ENCODE peak calls at places on chromosomes 16 and 17, in six cellular contexts. One of them, this sample, is unnamed.

GRCh38 chr16:89581861-89582563 is 6.5 kb downstream of the CPNE7 start:
- DNase-seq in PC-3: peak; percentile 51
- DNase-seq in SK-N-SH: no peak
- DNase-seq in HCT116: no peak
- DNase-seq in PC-9: peak; percentile 92
- DNase-seq in OCI-LY7: no peak
- DNase-seq in this sample: peak; percentile 40

GRCh38 chr17:50114849-50115357 is 15.1 kb downstream of the SAMD14 start:
- DNase-seq in PC-3: peak; percentile 84
- DNase-seq in SK-N-SH: peak; percentile 79
- DNase-seq in HCT116: peak; percentile 66
- DNase-seq in PC-9: peak; percentile 56
- DNase-seq in OCI-LY7: peak; percentile 80
- DNase-seq in this sample: peak; percentile 75

GRCh38 chr16:57736419-57737281 is 1.1 kb downstream of the KATNB1 start:
- DNase-seq in PC-3: peak; percentile 59
- DNase-seq in SK-N-SH: peak; percentile 62
- DNase-seq in HCT116: no peak
- DNase-seq in PC-9: peak; percentile 62
- DNase-seq in OCI-LY7: peak; percentile 53
- DNase-seq in this sample: peak; percentile 83

GRCh38 chr17:37373530-37374159 is 2.1 kb upstream of the C17orf78 start:
- DNase-seq in PC-3: peak; percentile 83
- DNase-seq in SK-N-SH: peak; percentile 74
- DNase-seq in HCT116: peak; percentile 76
- DNase-seq in PC-9: peak; percentile 73
- DNase-seq in OCI-LY7: peak; percentile 80
- DNase-seq in this sample: peak; percentile 87

GRCh38 chr17:9445424-9445823 is 130.2 kb downstream of the STX8 start:
- DNase-seq in PC-3: no peak
- DNase-seq in SK-N-SH: no peak
- DNase-seq in HCT116: no peak
- DNase-seq in PC-9: no peak
- DNase-seq in OCI-LY7: no peak
- DNase-seq in this sample: no peak

GRCh38 chr16:87033021-87033471 is 284.1 kb downstream of the C16orf95 start:
- DNase-seq in PC-3: no peak
- DNase-seq in SK-N-SH: no peak
- DNase-seq in HCT116: no peak
- DNase-seq in PC-9: no peak
- DNase-seq in OCI-LY7: no peak
- DNase-seq in this sample: no peak

GRCh38 chr16:88302666-88303065 is 80.1 kb upstream of the ZNF469 start:
- DNase-seq in PC-3: no peak
- DNase-seq in SK-N-SH: no peak
- DNase-seq in HCT116: no peak
- DNase-seq in PC-9: no peak
- DNase-seq in OCI-LY7: no peak
- DNase-seq in this sample: no peak

GRCh38 chr17:7997186-7997585 is 5.2 kb upstream of the GUCY2D start:
- DNase-seq in PC-3: peak; percentile 66
- DNase-seq in SK-N-SH: no peak
- DNase-seq in HCT116: peak; percentile 67
- DNase-seq in PC-9: peak; percentile 39
- DNase-seq in OCI-LY7: peak; percentile 81
- DNase-seq in this sample: peak; percentile 64

GRCh38 chr16:50548659-50549560 is 714 bp downstream of the NKD1 start:
- DNase-seq in PC-3: no peak
- DNase-seq in SK-N-SH: peak; percentile 74
- DNase-seq in HCT116: no peak
- DNase-seq in PC-9: no peak
- DNase-seq in OCI-LY7: no peak
- DNase-seq in this sample: no peak

GRCh38 chr16:19132898-19133297 is 19.1 kb downstream of the ITPRIPL2 start:
- DNase-seq in PC-3: no peak
- DNase-seq in SK-N-SH: no peak
- DNase-seq in HCT116: no peak
- DNase-seq in PC-9: no peak
- DNase-seq in OCI-LY7: no peak
- DNase-seq in this sample: no peak

GRCh38 chr17:13398853-13399252 is 202.9 kb downstream of the HS3ST3A1 start:
- DNase-seq in PC-3: no peak
- DNase-seq in SK-N-SH: no peak
- DNase-seq in HCT116: no peak
- DNase-seq in PC-9: no peak
- DNase-seq in OCI-LY7: no peak
- DNase-seq in this sample: no peak

GRCh38 chr17:31400481-31400950 is 9.0 kb downstream of the RAB11FIP4 start:
- DNase-seq in PC-3: no peak
- DNase-seq in SK-N-SH: no peak
- DNase-seq in HCT116: no peak
- DNase-seq in PC-9: no peak
- DNase-seq in OCI-LY7: no peak
- DNase-seq in this sample: no peak

GRCh38 chr17:7831233-7831632 is 2.8 kb upstream of the KDM6B start:
- DNase-seq in PC-3: no peak
- DNase-seq in SK-N-SH: no peak
- DNase-seq in HCT116: no peak
- DNase-seq in PC-9: no peak
- DNase-seq in OCI-LY7: no peak
- DNase-seq in this sample: peak; percentile 2

GRCh38 chr17:17351901-17352781 is 49.0 kb downstream of the NT5M start:
- DNase-seq in PC-3: peak; percentile 47
- DNase-seq in SK-N-SH: peak; percentile 88
- DNase-seq in HCT116: no peak
- DNase-seq in PC-9: no peak
- DNase-seq in OCI-LY7: no peak
- DNase-seq in this sample: peak; percentile 48

GRCh38 chr16:74304164-74304834 is 7.7 kb downstream of the PSMD7 start:
- DNase-seq in PC-3: peak; percentile 27
- DNase-seq in SK-N-SH: no peak
- DNase-seq in HCT116: no peak
- DNase-seq in PC-9: no peak
- DNase-seq in OCI-LY7: peak; percentile 34
- DNase-seq in this sample: no peak

GRCh38 chr17:27523712-27524111 is 67.5 kb downstream of the KSR1 start:
- DNase-seq in PC-3: peak; percentile 73
- DNase-seq in SK-N-SH: no peak
- DNase-seq in HCT116: peak; percentile 36
- DNase-seq in PC-9: peak; percentile 75
- DNase-seq in OCI-LY7: no peak
- DNase-seq in this sample: no peak

GRCh38 chr16:1105888-1106620 is 10.0 kb upstream of the C1QTNF8 start:
- DNase-seq in PC-3: peak; percentile 64
- DNase-seq in SK-N-SH: peak; percentile 98
- DNase-seq in HCT116: no peak
- DNase-seq in PC-9: no peak
- DNase-seq in OCI-LY7: peak; percentile 44
- DNase-seq in this sample: peak; percentile 91

GRCh38 chr16:68760671-68761275 is 23.7 kb downstream of the CDH1 start:
- DNase-seq in PC-3: peak; percentile 71
- DNase-seq in SK-N-SH: no peak
- DNase-seq in HCT116: no peak
- DNase-seq in PC-9: peak; percentile 85
- DNase-seq in OCI-LY7: peak; percentile 16
- DNase-seq in this sample: peak; percentile 42

GRCh38 chr16:82201906-82202305 is 31.9 kb upstream of the MPHOSPH6 start:
- DNase-seq in PC-3: no peak
- DNase-seq in SK-N-SH: no peak
- DNase-seq in HCT116: no peak
- DNase-seq in PC-9: no peak
- DNase-seq in OCI-LY7: no peak
- DNase-seq in this sample: no peak

GRCh38 chr16:65123846-65124513 is 2.1 kb upstream of the CDH11 start:
- DNase-seq in PC-3: no peak
- DNase-seq in SK-N-SH: no peak
- DNase-seq in HCT116: no peak
- DNase-seq in PC-9: no peak
- DNase-seq in OCI-LY7: no peak
- DNase-seq in this sample: peak; percentile 24

GRCh38 chr17:9151091-9151490 is 129.8 kb downstream of the NTN1 start:
- DNase-seq in PC-3: no peak
- DNase-seq in SK-N-SH: no peak
- DNase-seq in HCT116: no peak
- DNase-seq in PC-9: no peak
- DNase-seq in OCI-LY7: no peak
- DNase-seq in this sample: peak; percentile 50

GRCh38 chr17:82228842-82229685 is at the start of gene SLC16A3:
- DNase-seq in PC-3: peak; percentile 77
- DNase-seq in SK-N-SH: peak; percentile 94
- DNase-seq in HCT116: no peak
- DNase-seq in PC-9: no peak
- DNase-seq in OCI-LY7: peak; percentile 45
- DNase-seq in this sample: peak; percentile 91

GRCh38 chr16:48605518-48606110 is 4.4 kb downstream of the N4BP1 start:
- DNase-seq in PC-3: no peak
- DNase-seq in SK-N-SH: no peak
- DNase-seq in HCT116: no peak
- DNase-seq in PC-9: no peak
- DNase-seq in OCI-LY7: no peak
- DNase-seq in this sample: no peak

GRCh38 chr17:81422776-81423697 is 27.8 kb downstream of the BAHCC1 start:
- DNase-seq in PC-3: peak; percentile 93
- DNase-seq in SK-N-SH: peak; percentile 86
- DNase-seq in HCT116: peak; percentile 68
- DNase-seq in PC-9: peak; percentile 69
- DNase-seq in OCI-LY7: no peak
- DNase-seq in this sample: peak; percentile 91

GRCh38 chr17:31394544-31394943 is 3.1 kb downstream of the RAB11FIP4 start:
- DNase-seq in PC-3: peak; percentile 44
- DNase-seq in SK-N-SH: no peak
- DNase-seq in HCT116: no peak
- DNase-seq in PC-9: no peak
- DNase-seq in OCI-LY7: peak; percentile 48
- DNase-seq in this sample: peak; percentile 89

GRCh38 chr16:80007216-80007615 is 406.7 kb upstream of the MAF start:
- DNase-seq in PC-3: no peak
- DNase-seq in SK-N-SH: no peak
- DNase-seq in HCT116: no peak
- DNase-seq in PC-9: no peak
- DNase-seq in OCI-LY7: no peak
- DNase-seq in this sample: peak; percentile 48

GRCh38 chr17:57954421-57955182 is 610 bp downstream of the CUEDC1 start:
- DNase-seq in PC-3: peak; percentile 76
- DNase-seq in SK-N-SH: peak; percentile 84
- DNase-seq in HCT116: no peak
- DNase-seq in PC-9: no peak
- DNase-seq in OCI-LY7: no peak
- DNase-seq in this sample: peak; percentile 70

GRCh38 chr17:43814714-43815113 is 18.2 kb downstream of the MPP3 start:
- DNase-seq in PC-3: peak; percentile 76
- DNase-seq in SK-N-SH: no peak
- DNase-seq in HCT116: no peak
- DNase-seq in PC-9: peak; percentile 84
- DNase-seq in OCI-LY7: no peak
- DNase-seq in this sample: no peak

GRCh38 chr16:4347010-4347409 is 4.1 kb downstream of the PAM16 start:
- DNase-seq in PC-3: no peak
- DNase-seq in SK-N-SH: no peak
- DNase-seq in HCT116: no peak
- DNase-seq in PC-9: no peak
- DNase-seq in OCI-LY7: no peak
- DNase-seq in this sample: no peak

GRCh38 chr16:4347765-4348509 is 3.2 kb downstream of the PAM16 start:
- DNase-seq in PC-3: no peak
- DNase-seq in SK-N-SH: no peak
- DNase-seq in HCT116: no peak
- DNase-seq in PC-9: no peak
- DNase-seq in OCI-LY7: no peak
- DNase-seq in this sample: no peak

GRCh38 chr16:4344659-4345438 is 6.3 kb downstream of the PAM16 start:
- DNase-seq in PC-3: no peak
- DNase-seq in SK-N-SH: no peak
- DNase-seq in HCT116: no peak
- DNase-seq in PC-9: no peak
- DNase-seq in OCI-LY7: no peak
- DNase-seq in this sample: no peak

GRCh38 chr16:4346205-4346781 is 4.8 kb downstream of the PAM16 start:
- DNase-seq in PC-3: no peak
- DNase-seq in SK-N-SH: no peak
- DNase-seq in HCT116: no peak
- DNase-seq in PC-9: no peak
- DNase-seq in OCI-LY7: no peak
- DNase-seq in this sample: no peak

GRCh38 chr16:4345439-4346204 is 5.5 kb downstream of the PAM16 start:
- DNase-seq in PC-3: no peak
- DNase-seq in SK-N-SH: no peak
- DNase-seq in HCT116: no peak
- DNase-seq in PC-9: no peak
- DNase-seq in OCI-LY7: no peak
- DNase-seq in this sample: no peak
- H4K20me1 ChIP-seq in PC-3: peaks cover 5% of the 10 kb centered on the region
- H4K20me1 ChIP-seq in SK-N-SH: peaks cover 43% of the 10 kb centered on the region
- H4K20me1 ChIP-seq in HCT116: peaks cover 9% of the 10 kb centered on the region
- H4K20me1 ChIP-seq in PC-9: peaks cover 65% of the 10 kb centered on the region
- H4K20me1 ChIP-seq in OCI-LY7: peaks cover 5% of the 10 kb centered on the region
- H4K20me1 ChIP-seq in this sample: peaks cover 8% of the 10 kb centered on the region

GRCh38 chr16:72658888-72659717 is 388.8 kb downstream of the ZFHX3 start:
- DNase-seq in PC-3: no peak
- DNase-seq in SK-N-SH: no peak
- DNase-seq in HCT116: no peak
- DNase-seq in PC-9: no peak
- DNase-seq in OCI-LY7: peak; percentile 33
- DNase-seq in this sample: no peak
- H3K9me2 ChIP-seq in PC-3: no peaks in the 10 kb centered on the region
- H3K9me2 ChIP-seq in SK-N-SH: no peaks in the 10 kb centered on the region
- H3K9me2 ChIP-seq in HCT116: no peaks in the 10 kb centered on the region
- H3K9me2 ChIP-seq in PC-9: no peaks in the 10 kb centered on the region
- H3K9me2 ChIP-seq in OCI-LY7: no peaks in the 10 kb centered on the region
- H3K9me2 ChIP-seq in this sample: no peaks in the 10 kb centered on the region

DNA sequence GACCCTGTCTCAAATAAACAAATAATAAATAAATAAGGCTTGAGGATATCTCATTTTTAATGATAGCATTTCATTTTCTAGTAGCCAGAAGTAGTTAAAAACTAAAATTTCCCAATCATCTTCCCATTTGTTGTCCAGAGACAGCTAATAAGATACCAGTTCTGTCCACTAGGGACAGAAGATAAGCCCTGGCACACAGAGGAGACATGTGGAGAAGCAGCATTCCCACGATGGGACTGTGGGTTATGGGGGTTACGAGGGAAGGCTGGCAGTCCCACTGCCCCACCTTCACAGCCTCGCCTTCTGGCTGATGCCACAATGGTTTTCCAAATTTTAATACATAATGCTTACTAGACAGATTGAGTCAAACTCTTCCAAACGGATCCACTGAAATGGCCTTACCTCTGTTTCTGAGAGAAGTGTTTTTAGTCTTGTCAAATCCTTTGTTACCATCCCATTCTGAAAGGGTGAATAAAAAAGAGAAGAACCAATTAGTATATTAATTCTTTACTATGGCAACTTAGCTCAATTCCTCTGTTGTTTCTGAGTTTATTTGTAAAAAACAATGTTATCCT is 44.2 kb downstream of the HELZ start:
- DNase-seq in PC-3: peak; percentile 53
- DNase-seq in SK-N-SH: peak; percentile 55
- DNase-seq in HCT116: peak; percentile 18
- DNase-seq in PC-9: no peak
- DNase-seq in OCI-LY7: no peak
- DNase-seq in this sample: no peak
- TF ChIP-seq CTCF in PC-3: peak; percentile 80
- TF ChIP-seq CTCF in SK-N-SH: peak; percentile 66
- TF ChIP-seq CTCF in HCT116: peak; percentile 78
- TF ChIP-seq CTCF in PC-9: peak; percentile 74
- TF ChIP-seq CTCF in OCI-LY7: peak; percentile 71
- TF ChIP-seq CTCF in this sample: peak; percentile 35

GRCh38 chr17:78122991-78123249 is 5.6 kb downstream of the TMC6 start:
- DNase-seq in PC-3: no peak
- DNase-seq in SK-N-SH: no peak
- DNase-seq in HCT116: no peak
- DNase-seq in PC-9: no peak
- DNase-seq in OCI-LY7: no peak
- DNase-seq in this sample: no peak
- H4K20me1 ChIP-seq in PC-3: no peaks in the 10 kb centered on the region
- H4K20me1 ChIP-seq in SK-N-SH: no peaks in the 10 kb centered on the region
- H4K20me1 ChIP-seq in HCT116: no peaks in the 10 kb centered on the region
- H4K20me1 ChIP-seq in PC-9: no peaks in the 10 kb centered on the region
- H4K20me1 ChIP-seq in OCI-LY7: no peaks in the 10 kb centered on the region
- H4K20me1 ChIP-seq in this sample: no peaks in the 10 kb centered on the region